ENCODE peak calls at places on chromosomes 7 and 10, in nine cellular contexts. One of them, this sample, is unnamed.

GRCh38 chr10:31374146-31374696 is 55.2 kb downstream of the ZEB1 start:
- DNase-seq in AG04450: no peak
- DNase-seq in cardiac muscle cell: no peak
- DNase-seq in kidney epithelial cell: no peak
- DNase-seq in Karpas-422: no peak
- DNase-seq in right atrium auricular region: no peak
- DNase-seq in AG10803: peak; percentile 67
- DNase-seq in hepatocyte: no peak
- DNase-seq in A549: no peak
- DNase-seq in this sample: no peak

GRCh38 chr10:46310143-46310514 is 23.3 kb downstream of the ANTXRL start:
- DNase-seq in cardiac muscle cell: no peak
- DNase-seq in hepatocyte: no peak
- DNase-seq in AG04450: no peak
- DNase-seq in kidney epithelial cell: no peak
- DNase-seq in right atrium auricular region: no peak
- DNase-seq in AG10803: no peak
- DNase-seq in A549: no peak
- DNase-seq in Karpas-422: no peak
- DNase-seq in this sample: no peak

GRCh38 chr7:21426286-21426957 is 1.5 kb upstream of the SP4 start:
- DNase-seq in Karpas-422: no peak
- DNase-seq in right atrium auricular region: no peak
- DNase-seq in AG04450: no peak
- DNase-seq in kidney epithelial cell: no peak
- DNase-seq in hepatocyte: no peak
- DNase-seq in cardiac muscle cell: no peak
- DNase-seq in AG10803: peak; percentile 16
- DNase-seq in A549: peak; percentile 7
- DNase-seq in this sample: no peak

GRCh38 chr7:45078199-45078681 is 10.5 kb downstream of the NACAD start:
- DNase-seq in hepatocyte: no peak
- DNase-seq in kidney epithelial cell: no peak
- DNase-seq in right atrium auricular region: no peak
- DNase-seq in cardiac muscle cell: no peak
- DNase-seq in Karpas-422: no peak
- DNase-seq in AG10803: no peak
- DNase-seq in A549: no peak
- DNase-seq in AG04450: no peak
- DNase-seq in this sample: no peak

GRCh38 chr10:49562893-49563292 is 24.0 kb upstream of the ERCC6 start:
- DNase-seq in hepatocyte: no peak
- DNase-seq in right atrium auricular region: no peak
- DNase-seq in cardiac muscle cell: no peak
- DNase-seq in kidney epithelial cell: no peak
- DNase-seq in Karpas-422: no peak
- DNase-seq in AG04450: no peak
- DNase-seq in A549: no peak
- DNase-seq in AG10803: peak; percentile 66
- DNase-seq in this sample: no peak

GRCh38 chr10:89588671-89589070 is 53.3 kb upstream of the SLC16A12 start:
- DNase-seq in right atrium auricular region: no peak
- DNase-seq in Karpas-422: no peak
- DNase-seq in AG10803: no peak
- DNase-seq in AG04450: no peak
- DNase-seq in cardiac muscle cell: no peak
- DNase-seq in A549: no peak
- DNase-seq in kidney epithelial cell: no peak
- DNase-seq in hepatocyte: no peak
- DNase-seq in this sample: no peak

GRCh38 chr10:73744690-73744994 is 470 bp downstream of the SEC24C start:
- DNase-seq in A549: peak; percentile 65
- DNase-seq in AG04450: no peak
- DNase-seq in cardiac muscle cell: peak; percentile 85
- DNase-seq in kidney epithelial cell: no peak
- DNase-seq in Karpas-422: peak; percentile 74
- DNase-seq in right atrium auricular region: no peak
- DNase-seq in hepatocyte: peak; percentile 85
- DNase-seq in AG10803: peak; percentile 54
- DNase-seq in this sample: no peak

GRCh38 chr10:69896601-69897000 is 94.9 kb downstream of the COL13A1 start:
- DNase-seq in hepatocyte: no peak
- DNase-seq in cardiac muscle cell: no peak
- DNase-seq in kidney epithelial cell: no peak
- DNase-seq in AG10803: no peak
- DNase-seq in AG04450: no peak
- DNase-seq in right atrium auricular region: no peak
- DNase-seq in Karpas-422: no peak
- DNase-seq in A549: no peak
- DNase-seq in this sample: no peak

GRCh38 chr7:25656071-25656470 is 427.8 kb upstream of the NPVF start:
- DNase-seq in kidney epithelial cell: no peak
- DNase-seq in AG10803: no peak
- DNase-seq in Karpas-422: no peak
- DNase-seq in AG04450: no peak
- DNase-seq in A549: no peak
- DNase-seq in right atrium auricular region: no peak
- DNase-seq in hepatocyte: no peak
- DNase-seq in cardiac muscle cell: no peak
- DNase-seq in this sample: no peak

GRCh38 chr10:66680886-66681285 is 244.9 kb upstream of the LRRTM3 start:
- DNase-seq in right atrium auricular region: no peak
- DNase-seq in AG10803: peak; percentile 4
- DNase-seq in A549: no peak
- DNase-seq in AG04450: no peak
- DNase-seq in cardiac muscle cell: no peak
- DNase-seq in kidney epithelial cell: no peak
- DNase-seq in Karpas-422: no peak
- DNase-seq in hepatocyte: no peak
- DNase-seq in this sample: no peak

GRCh38 chr7:117478796-117479479 is 887 bp upstream of the CFTR start:
- DNase-seq in right atrium auricular region: no peak
- DNase-seq in Karpas-422: no peak
- DNase-seq in AG04450: no peak
- DNase-seq in A549: no peak
- DNase-seq in hepatocyte: peak; percentile 24
- DNase-seq in kidney epithelial cell: no peak
- DNase-seq in cardiac muscle cell: no peak
- DNase-seq in AG10803: no peak
- DNase-seq in this sample: no peak
- H3K4me3 ChIP-seq in right atrium auricular region: peak overlapping the region; percentile 19
- H3K4me3 ChIP-seq in Karpas-422: no peak overlapping the region
- H3K4me3 ChIP-seq in AG04450: peak overlapping the region; percentile 50
- H3K4me3 ChIP-seq in A549: peak overlapping the region; percentile 47
- H3K4me3 ChIP-seq in hepatocyte: peak overlapping the region; percentile 73
- H3K4me3 ChIP-seq in kidney epithelial cell: peak overlapping the region; percentile 42
- H3K4me3 ChIP-seq in cardiac muscle cell: peak overlapping the region; percentile 34
- H3K4me3 ChIP-seq in AG10803: no peak overlapping the region
- H3K4me3 ChIP-seq in this sample: no peak overlapping the region

DNA sequence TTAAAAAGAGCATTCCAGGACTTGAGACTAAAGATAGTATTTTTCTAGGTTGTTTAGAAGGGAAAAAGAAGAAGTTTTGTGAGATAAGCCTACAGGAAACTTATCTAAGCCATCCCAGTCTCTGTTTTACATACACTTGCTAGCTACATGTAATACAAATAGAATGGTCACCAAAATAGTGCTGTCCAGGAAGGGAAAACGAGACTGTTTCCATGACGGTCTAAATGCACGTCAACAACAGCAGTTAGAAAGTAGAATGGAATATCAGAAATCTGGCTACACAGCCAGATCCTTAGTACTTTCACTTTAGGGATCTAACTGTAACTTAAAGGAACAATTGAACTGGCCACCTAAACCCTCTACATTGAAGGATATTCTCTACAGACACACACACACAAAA is 117.6 kb downstream of the TSPAN12 start:
- DNase-seq in right atrium auricular region: no peak
- DNase-seq in AG04450: no peak
- DNase-seq in AG10803: no peak
- DNase-seq in Karpas-422: no peak
- DNase-seq in hepatocyte: no peak
- DNase-seq in kidney epithelial cell: no peak
- DNase-seq in cardiac muscle cell: no peak
- DNase-seq in A549: no peak
- DNase-seq in this sample: no peak
- H3K4me3 ChIP-seq in right atrium auricular region: no peak overlapping the region
- H3K4me3 ChIP-seq in AG04450: no peak overlapping the region
- H3K4me3 ChIP-seq in AG10803: no peak overlapping the region
- H3K4me3 ChIP-seq in Karpas-422: no peak overlapping the region
- H3K4me3 ChIP-seq in hepatocyte: no peak overlapping the region
- H3K4me3 ChIP-seq in kidney epithelial cell: no peak overlapping the region
- H3K4me3 ChIP-seq in cardiac muscle cell: no peak overlapping the region
- H3K4me3 ChIP-seq in A549: no peak overlapping the region
- H3K4me3 ChIP-seq in this sample: no peak overlapping the region

GRCh38 chr10:11742779-11743298 is 657 bp downstream of the ECHDC3 start:
- DNase-seq in AG10803: no peak
- DNase-seq in Karpas-422: no peak
- DNase-seq in AG04450: no peak
- DNase-seq in cardiac muscle cell: no peak
- DNase-seq in kidney epithelial cell: no peak
- DNase-seq in right atrium auricular region: no peak
- DNase-seq in A549: no peak
- DNase-seq in hepatocyte: no peak
- DNase-seq in this sample: no peak
- H3K4me3 ChIP-seq in AG10803: peak overlapping the region; percentile 53
- H3K4me3 ChIP-seq in Karpas-422: no peak overlapping the region
- H3K4me3 ChIP-seq in AG04450: no peak overlapping the region
- H3K4me3 ChIP-seq in cardiac muscle cell: peak overlapping the region; percentile 15
- H3K4me3 ChIP-seq in kidney epithelial cell: peak overlapping the region; percentile 50
- H3K4me3 ChIP-seq in right atrium auricular region: peak overlapping the region; percentile 65
- H3K4me3 ChIP-seq in A549: peak overlapping the region; percentile 51
- H3K4me3 ChIP-seq in hepatocyte: no peak overlapping the region
- H3K4me3 ChIP-seq in this sample: no peak overlapping the region

GRCh38 chr10:61389887-61390286 is 63.3 kb downstream of the TMEM26 start:
- DNase-seq in hepatocyte: no peak
- DNase-seq in Karpas-422: no peak
- DNase-seq in A549: no peak
- DNase-seq in AG10803: no peak
- DNase-seq in AG04450: no peak
- DNase-seq in kidney epithelial cell: no peak
- DNase-seq in cardiac muscle cell: no peak
- DNase-seq in right atrium auricular region: no peak
- DNase-seq in this sample: no peak

GRCh38 chr10:61391281-61391680 is 61.9 kb downstream of the TMEM26 start:
- DNase-seq in right atrium auricular region: no peak
- DNase-seq in AG04450: no peak
- DNase-seq in cardiac muscle cell: no peak
- DNase-seq in AG10803: no peak
- DNase-seq in kidney epithelial cell: no peak
- DNase-seq in A549: no peak
- DNase-seq in Karpas-422: no peak
- DNase-seq in hepatocyte: no peak
- DNase-seq in this sample: no peak

DNA sequence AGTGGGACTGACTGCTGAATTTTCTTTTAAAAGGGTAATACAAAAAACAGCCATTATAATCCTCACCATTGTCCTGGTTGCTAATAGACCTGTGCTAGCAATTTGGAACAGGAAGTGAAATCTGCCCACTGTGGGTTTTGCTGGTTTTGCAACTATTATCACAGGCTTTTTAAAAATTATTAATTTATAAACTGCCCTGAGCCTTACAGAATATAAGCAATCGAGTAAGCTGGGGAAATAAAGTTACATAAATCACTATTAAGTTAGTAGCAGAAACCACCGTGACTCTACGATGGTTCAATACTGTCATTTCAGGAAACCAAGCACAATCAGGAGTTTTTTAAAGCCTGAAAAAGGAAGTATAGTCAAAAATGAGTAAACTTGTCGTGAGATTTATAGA is 62.3 kb downstream of the TMEM26 start:
- DNase-seq in hepatocyte: no peak
- DNase-seq in Karpas-422: no peak
- DNase-seq in AG04450: no peak
- DNase-seq in cardiac muscle cell: no peak
- DNase-seq in right atrium auricular region: no peak
- DNase-seq in AG10803: no peak
- DNase-seq in kidney epithelial cell: no peak
- DNase-seq in A549: no peak
- DNase-seq in this sample: no peak
- H3K4me3 ChIP-seq in hepatocyte: no peak overlapping the region
- H3K4me3 ChIP-seq in Karpas-422: no peak overlapping the region
- H3K4me3 ChIP-seq in AG04450: no peak overlapping the region
- H3K4me3 ChIP-seq in cardiac muscle cell: no peak overlapping the region
- H3K4me3 ChIP-seq in right atrium auricular region: no peak overlapping the region
- H3K4me3 ChIP-seq in AG10803: no peak overlapping the region
- H3K4me3 ChIP-seq in kidney epithelial cell: no peak overlapping the region
- H3K4me3 ChIP-seq in A549: no peak overlapping the region
- H3K4me3 ChIP-seq in this sample: no peak overlapping the region

DNA sequence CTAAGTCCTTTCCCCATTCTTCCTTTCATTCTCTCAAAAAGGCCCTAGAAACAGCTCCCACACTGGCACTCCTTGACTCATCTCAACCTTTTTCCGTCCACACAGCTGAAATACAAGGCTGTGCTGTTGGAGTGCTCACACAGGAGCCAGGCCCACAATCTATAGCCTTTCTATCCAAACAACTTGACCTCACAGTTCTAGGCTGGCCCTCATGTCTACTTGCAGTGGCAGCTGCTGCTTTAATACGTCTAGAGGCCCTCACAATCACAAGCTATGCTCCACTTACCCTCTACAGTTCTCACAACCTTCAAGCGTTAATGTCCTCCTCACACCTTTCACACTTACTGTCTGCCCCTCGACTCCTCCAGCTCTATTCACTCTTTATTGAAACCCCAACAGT is 12.0 kb upstream of the LRRC61 start:
- DNase-seq in Karpas-422: no peak
- DNase-seq in AG10803: no peak
- DNase-seq in kidney epithelial cell: no peak
- DNase-seq in AG04450: no peak
- DNase-seq in right atrium auricular region: no peak
- DNase-seq in A549: no peak
- DNase-seq in cardiac muscle cell: no peak
- DNase-seq in hepatocyte: no peak
- DNase-seq in this sample: no peak
- H3K4me3 ChIP-seq in Karpas-422: no peak overlapping the region
- H3K4me3 ChIP-seq in AG10803: no peak overlapping the region
- H3K4me3 ChIP-seq in kidney epithelial cell: no peak overlapping the region
- H3K4me3 ChIP-seq in AG04450: no peak overlapping the region
- H3K4me3 ChIP-seq in right atrium auricular region: no peak overlapping the region
- H3K4me3 ChIP-seq in A549: no peak overlapping the region
- H3K4me3 ChIP-seq in cardiac muscle cell: no peak overlapping the region
- H3K4me3 ChIP-seq in hepatocyte: no peak overlapping the region
- H3K4me3 ChIP-seq in this sample: no peak overlapping the region

GRCh38 chr10:101174319-101174718 is 43.2 kb downstream of the TLX1 start:
- DNase-seq in hepatocyte: no peak
- DNase-seq in AG04450: no peak
- DNase-seq in Karpas-422: no peak
- DNase-seq in kidney epithelial cell: no peak
- DNase-seq in A549: no peak
- DNase-seq in AG10803: no peak
- DNase-seq in cardiac muscle cell: no peak
- DNase-seq in right atrium auricular region: no peak
- DNase-seq in this sample: no peak

GRCh38 chr10:101172741-101173140 is 41.6 kb downstream of the TLX1 start:
- DNase-seq in cardiac muscle cell: no peak
- DNase-seq in Karpas-422: no peak
- DNase-seq in hepatocyte: no peak
- DNase-seq in A549: no peak
- DNase-seq in right atrium auricular region: no peak
- DNase-seq in AG04450: no peak
- DNase-seq in kidney epithelial cell: no peak
- DNase-seq in AG10803: no peak
- DNase-seq in this sample: no peak

GRCh38 chr10:101176577-101176976 is 45.5 kb downstream of the TLX1 start:
- DNase-seq in AG10803: no peak
- DNase-seq in right atrium auricular region: no peak
- DNase-seq in kidney epithelial cell: no peak
- DNase-seq in Karpas-422: no peak
- DNase-seq in A549: no peak
- DNase-seq in cardiac muscle cell: no peak
- DNase-seq in AG04450: no peak
- DNase-seq in hepatocyte: no peak
- DNase-seq in this sample: no peak
- H3K4me3 ChIP-seq in AG10803: no peak overlapping the region
- H3K4me3 ChIP-seq in right atrium auricular region: no peak overlapping the region
- H3K4me3 ChIP-seq in kidney epithelial cell: no peak overlapping the region
- H3K4me3 ChIP-seq in Karpas-422: no peak overlapping the region
- H3K4me3 ChIP-seq in A549: no peak overlapping the region
- H3K4me3 ChIP-seq in cardiac muscle cell: no peak overlapping the region
- H3K4me3 ChIP-seq in AG04450: no peak overlapping the region
- H3K4me3 ChIP-seq in hepatocyte: no peak overlapping the region
- H3K4me3 ChIP-seq in this sample: no peak overlapping the region